ENCODE peak calls at places on chromosomes 6 and 20, in nine cellular contexts. T, A, G, F, D, S, O, L and P are unnamed samples.

GRCh38 chr6:135983093-135983492 is 131.6 kb downstream of the PDE7B start:
- DNase-seq in T (peak), A (no peak), G (no peak), F (no peak), D (no peak), S (no peak), O (no peak), L (no peak), P (no peak)

GRCh38 chr6:15246217-15247211 is 645 bp downstream of the JARID2 start:
- DNase-seq in T (peak), A (no peak), G (no peak), F (no peak), D (no peak), S (no peak), O (no peak), L (peak), P (no peak)

GRCh38 chr6:136658711-136659110 is 108.5 kb upstream of the MAP7 start:
- DNase-seq in T (no peak), A (no peak), G (no peak), F (no peak), D (no peak), S (no peak), O (no peak), L (no peak), P (no peak)

GRCh38 chr20:3808141-3808479 is 12.0 kb downstream of the CDC25B start:
- DNase-seq in T (peak), A (no peak), G (no peak), F (no peak), D (peak), S (peak), O (peak), L (no peak), P (peak)

GRCh38 chr6:97405818-97406409 is 122.9 kb upstream of the MMS22L start:
- DNase-seq in T (no peak), A (no peak), G (no peak), F (no peak), D (no peak), S (no peak), O (no peak), L (no peak), P (no peak)

GRCh38 chr6:151391471-151392428 is at the start of gene ZBTB2:
- DNase-seq in T (peak), A (peak), G (peak), F (peak), D (peak), S (no peak), O (peak), L (peak), P (peak)

GRCh38 chr6:1063671-1064355 is 248.1 kb upstream of the FOXQ1 start:
- DNase-seq in T (peak), A (no peak), G (no peak), F (no peak), D (no peak), S (no peak), O (no peak), L (no peak), P (no peak)

GRCh38 chr6:34284563-34285545 is 36.0 kb upstream of the SMIM29 start:
- DNase-seq in T (peak), A (peak), G (no peak), F (no peak), D (peak), S (peak), O (peak), L (no peak), P (peak)

GRCh38 chr6:37822851-37823682 is 3.5 kb downstream of the ZFAND3 start:
- DNase-seq in T (peak), A (no peak), G (no peak), F (no peak), D (no peak), S (no peak), O (no peak), L (no peak), P (no peak)